ENCODE peak calls at places on chromosomes 11 and 22, in eight cellular contexts. H is nucleus accumbens, T is astrocyte of the cerebellum, O is brain microvascular endothelial cell, L is spleen, Z is A549, J is esophagus squamous epithelium, D is fibroblast of the aortic adventitia. S is an unnamed sample.
A peak's percentile ranks its signal among the peaks of the same experiment; 100 is the strongest.

GRCh38 chr22:43227231-43227630 is 40.3 kb upstream of the TTLL12 start:
- DNase-seq in H (no peak), T (no peak), O (peak; percentile 31), L (no peak), Z (no peak), J (no peak), D (no peak), S (no peak)

GRCh38 chr22:48670747-48671146 is 1156.9 kb downstream of the BRD1 start:
- DNase-seq in H (no peak), T (no peak), O (no peak), L (no peak), Z (no peak), J (no peak), D (no peak), S (no peak)

GRCh38 chr11:70243912-70244652 is 26.4 kb upstream of the PPFIA1 start:
- DNase-seq in H (no peak), T (no peak), O (peak; percentile 39), L (no peak), Z (peak; percentile 24), J (no peak), D (peak; percentile 44), S (no peak)

GRCh38 chr11:2300936-2301630 is 635 bp downstream of the C11orf21 start:
- DNase-seq in H (no peak), T (no peak), O (no peak), L (peak; percentile 85), Z (no peak), J (no peak), D (no peak), S (no peak)

GRCh38 chr11:104776501-104777170 is 121.6 kb downstream of the CASP12 start:
- DNase-seq in H (no peak), T (no peak), O (no peak), L (no peak), Z (no peak), J (no peak), D (no peak), S (no peak)

GRCh38 chr11:69292221-69292648 is 1.7 kb upstream of the MYEOV start:
- DNase-seq in H (no peak), T (no peak), O (no peak), L (peak; percentile 88), Z (peak; percentile 34), J (no peak), D (peak; percentile 31), S (no peak)

GRCh38 chr11:102220728-102221467 is 96.4 kb upstream of the BIRC3 start:
- DNase-seq in H (no peak), T (no peak), O (peak; percentile 68), L (no peak), Z (no peak), J (no peak), D (peak; percentile 24), S (no peak)

GRCh38 chr11:72787262-72788104 is 6.4 kb downstream of the STARD10 start:
- DNase-seq in H (no peak), T (no peak), O (no peak), L (peak; percentile 81), Z (no peak), J (no peak), D (no peak), S (no peak)

GRCh38 chr22:22786301-22787115 is 101.1 kb upstream of the IGLL5 start:
- DNase-seq in H (no peak), T (no peak), O (no peak), L (no peak), Z (no peak), J (no peak), D (no peak), S (no peak)

GRCh38 chr11:2564008-2564530 is 119.3 kb downstream of the KCNQ1 start:
- DNase-seq in H (no peak), T (no peak), O (no peak), L (no peak), Z (no peak), J (no peak), D (no peak), S (no peak)

GRCh38 chr11:86152901-86153300 is 84.0 kb upstream of the PICALM start:
- DNase-seq in H (no peak), T (no peak), O (no peak), L (no peak), Z (no peak), J (no peak), D (no peak), S (no peak)

GRCh38 chr22:48973694-48974041 is 854.0 kb downstream of the BRD1 start:
- DNase-seq in H (no peak), T (no peak), O (no peak), L (no peak), Z (no peak), J (no peak), D (no peak), S (no peak)

GRCh38 chr11:2975594-2975993 is 16.5 kb downstream of the NAP1L4 start:
- DNase-seq in H (no peak), T (no peak), O (peak; percentile 18), L (no peak), Z (peak; percentile 67), J (no peak), D (peak; percentile 32), S (no peak)

GRCh38 chr22:46619830-46620501 is at the start of gene GRAMD4:
- DNase-seq in H (peak; percentile 21), T (peak; percentile 64), O (no peak), L (peak; percentile 73), Z (no peak), J (no peak), D (no peak), S (no peak)

GRCh38 chr11:3880724-3881123 is 25.3 kb downstream of the STIM1 start:
- DNase-seq in H (no peak), T (no peak), O (peak; percentile 15), L (no peak), Z (peak; percentile 25), J (no peak), D (peak; percentile 45), S (no peak)

GRCh38 chr22:31846161-31847115 is 92.6 kb downstream of the DEPDC5 start:
- DNase-seq in H (no peak), T (no peak), O (peak; percentile 68), L (no peak), Z (peak; percentile 20), J (no peak), D (peak; percentile 57), S (no peak)

GRCh38 chr11:65491614-65492386 is 7.0 kb upstream of the MALAT1 start:
- DNase-seq in H (no peak), T (peak; percentile 84), O (peak; percentile 93), L (no peak), Z (peak; percentile 96), J (no peak), D (peak; percentile 99), S (no peak)

GRCh38 chr11:73961321-73961720 is 10.5 kb downstream of the DNAJB13 start:
- DNase-seq in H (no peak), T (no peak), O (no peak), L (no peak), Z (no peak), J (no peak), D (peak; percentile 10), S (no peak)

GRCh38 chr11:77206264-77207018 is 78.4 kb downstream of the MYO7A start:
- DNase-seq in H (no peak), T (no peak), O (no peak), L (no peak), Z (no peak), J (no peak), D (no peak), S (no peak)

GRCh38 chr11:86722041-86722440 is 49.6 kb upstream of the ME3 start:
- DNase-seq in H (no peak), T (no peak), O (no peak), L (no peak), Z (no peak), J (no peak), D (peak; percentile 78), S (no peak)

GRCh38 chr11:78380615-78381029 is 37.0 kb downstream of the GAB2 start:
- DNase-seq in H (no peak), T (no peak), O (peak; percentile 23), L (no peak), Z (no peak), J (no peak), D (peak; percentile 89), S (no peak)

GRCh38 chr11:126992804-126993111 is 7.8 kb downstream of the KIRREL3 start:
- DNase-seq in H (no peak), T (peak; percentile 84), O (peak; percentile 68), L (no peak), Z (peak; percentile 29), J (no peak), D (peak; percentile 77), S (no peak)

GRCh38 chr11:2512431-2513407 is 67.9 kb downstream of the KCNQ1 start:
- DNase-seq in H (no peak), T (no peak), O (no peak), L (peak; percentile 69), Z (no peak), J (no peak), D (no peak), S (no peak)

GRCh38 chr22:50146440-50147228 is 23.9 kb upstream of the PANX2 start:
- DNase-seq in H (no peak), T (peak; percentile 39), O (peak; percentile 61), L (no peak), Z (peak; percentile 72), J (no peak), D (peak; percentile 80), S (no peak)

GRCh38 chr11:4826425-4826824 is 5.3 kb downstream of the OR51F2 start:
- DNase-seq in H (no peak), T (peak; percentile 37), O (peak; percentile 28), L (no peak), Z (no peak), J (no peak), D (no peak), S (no peak)

GRCh38 chr22:48424201-48424627 is 1403.5 kb downstream of the BRD1 start:
- DNase-seq in H (no peak), T (no peak), O (no peak), L (no peak), Z (no peak), J (no peak), D (no peak), S (no peak)

GRCh38 chr22:48866906-48867597 is 960.6 kb downstream of the BRD1 start:
- DNase-seq in H (no peak), T (no peak), O (no peak), L (peak; percentile 61), Z (no peak), J (no peak), D (no peak), S (no peak)

GRCh38 chr11:111602865-111603632 is 800 bp downstream of the SIK2 start:
- DNase-seq in H (no peak), T (no peak), O (peak; percentile 33), L (no peak), Z (peak; percentile 7), J (no peak), D (peak; percentile 49), S (no peak)

GRCh38 chr11:67698247-67698646 is 23.8 kb upstream of the ALDH3B2 start:
- DNase-seq in H (no peak), T (no peak), O (peak; percentile 3), L (no peak), Z (peak; percentile 72), J (no peak), D (no peak), S (no peak)

GRCh38 chr11:41895106-41895505 is 435.7 kb upstream of the LRRC4C start:
- DNase-seq in H (no peak), T (no peak), O (no peak), L (no peak), Z (no peak), J (no peak), D (peak; percentile 4), S (no peak)

GRCh38 chr22:25782831-25783230 is 40.8 kb downstream of the MYO18B start:
- DNase-seq in H (no peak), T (no peak), O (no peak), L (no peak), Z (no peak), J (no peak), D (no peak), S (no peak)

GRCh38 chr22:49036513-49036912 is 791.2 kb downstream of the BRD1 start:
- DNase-seq in H (no peak), T (no peak), O (no peak), L (no peak), Z (no peak), J (no peak), D (no peak), S (no peak)

GRCh38 chr11:19306570-19306969 is 65.8 kb upstream of the E2F8 start:
- DNase-seq in H (no peak), T (no peak), O (no peak), L (no peak), Z (no peak), J (no peak), D (no peak), S (no peak)

GRCh38 chr22:39363751-39364484 is 14.1 kb downstream of the SYNGR1 start:
- DNase-seq in H (no peak), T (no peak), O (no peak), L (no peak), Z (no peak), J (no peak), D (peak; percentile 29), S (no peak)